ENCODE peak calls at places on chromosomes 7 and 10, in eight cellular contexts. D, S, R, B, X, J, P and Q are unnamed samples.

GRCh38 chr7:151633516-151633812 is 113.8 kb upstream of the RHEB start:
- DNase-seq in D (no peak), S (no peak), R (no peak), B (no peak), X (no peak), J (no peak), P (no peak), Q (no peak)

GRCh38 chr7:113232885-113233284 is 114.5 kb upstream of the SMIM30 start:
- DNase-seq in D (no peak), S (no peak), R (no peak), B (no peak), X (no peak), J (no peak), P (no peak), Q (no peak)

GRCh38 chr7:135192914-135193536 is 18.3 kb downstream of the WDR91 start:
- DNase-seq in D (no peak), S (no peak), R (no peak), B (no peak), X (no peak), J (no peak), P (no peak), Q (no peak)

GRCh38 chr7:154679689-154680088 is 323.2 kb downstream of the PAXIP1 start:
- DNase-seq in D (no peak), S (no peak), R (no peak), B (no peak), X (no peak), J (no peak), P (no peak), Q (no peak)

GRCh38 chr10:89458289-89458688 is 43.9 kb downstream of the IFIT5 start:
- DNase-seq in D (no peak), S (no peak), R (no peak), B (no peak), X (peak; percentile 90), J (no peak), P (no peak), Q (no peak)

GRCh38 chr10:78025685-78026364 is 3.5 kb downstream of the POLR3A start:
- DNase-seq in D (no peak), S (no peak), R (no peak), B (no peak), X (peak; percentile 72), J (no peak), P (no peak), Q (no peak)

GRCh38 chr7:123757095-123757494 is 8.3 kb upstream of the WASL start:
- DNase-seq in D (no peak), S (no peak), R (no peak), B (no peak), X (no peak), J (no peak), P (no peak), Q (no peak)

GRCh38 chr7:140923358-140924006 is 1.2 kb downstream of the BRAF start:
- DNase-seq in D (no peak), S (peak; percentile 15), R (no peak), B (no peak), X (peak; percentile 16), J (no peak), P (no peak), Q (no peak)

GRCh38 chr10:80949785-80950184 is 412.1 kb downstream of the SH2D4B start:
- DNase-seq in D (no peak), S (no peak), R (no peak), B (no peak), X (no peak), J (no peak), P (no peak), Q (no peak)

GRCh38 chr10:4733150-4733842 is 92.7 kb upstream of the AKR1E2 start:
- DNase-seq in D (peak; percentile 71), S (no peak), R (peak; percentile 48), B (no peak), X (no peak), J (no peak), P (no peak), Q (no peak)

GRCh38 chr10:96044686-96045085 is 1.3 kb downstream of the CCNJ start:
- DNase-seq in D (no peak), S (no peak), R (peak; percentile 5), B (no peak), X (peak; percentile 46), J (no peak), P (no peak), Q (no peak)

GRCh38 chr7:92226981-92227380 is 18.7 kb downstream of the KRIT1 start:
- DNase-seq in D (no peak), S (no peak), R (no peak), B (peak; percentile 18), X (no peak), J (no peak), P (no peak), Q (no peak)

GRCh38 chr7:142133740-142134148 is 22.2 kb downstream of the MGAM2 start:
- DNase-seq in D (no peak), S (no peak), R (no peak), B (no peak), X (no peak), J (no peak), P (no peak), Q (peak; percentile 29)

GRCh38 chr7:140924821-140925421 is at the start of gene BRAF:
- DNase-seq in D (peak; percentile 93), S (peak; percentile 93), R (peak; percentile 23), B (peak; percentile 71), X (peak; percentile 84), J (peak; percentile 91), P (peak; percentile 95), Q (peak; percentile 90)

GRCh38 chr7:140042386-140042670 is 20.4 kb downstream of the PARP12 start:
- DNase-seq in D (no peak), S (no peak), R (no peak), B (no peak), X (no peak), J (no peak), P (no peak), Q (no peak)

GRCh38 chr7:101023839-101024238 is 4.0 kb downstream of the MUC17 start:
- DNase-seq in D (no peak), S (no peak), R (no peak), B (no peak), X (no peak), J (no peak), P (no peak), Q (no peak)

GRCh38 chr7:108254259-108254658 is 124.1 kb upstream of the LAMB4 start:
- DNase-seq in D (no peak), S (no peak), R (no peak), B (no peak), X (peak; percentile 58), J (no peak), P (no peak), Q (no peak)

DNA sequence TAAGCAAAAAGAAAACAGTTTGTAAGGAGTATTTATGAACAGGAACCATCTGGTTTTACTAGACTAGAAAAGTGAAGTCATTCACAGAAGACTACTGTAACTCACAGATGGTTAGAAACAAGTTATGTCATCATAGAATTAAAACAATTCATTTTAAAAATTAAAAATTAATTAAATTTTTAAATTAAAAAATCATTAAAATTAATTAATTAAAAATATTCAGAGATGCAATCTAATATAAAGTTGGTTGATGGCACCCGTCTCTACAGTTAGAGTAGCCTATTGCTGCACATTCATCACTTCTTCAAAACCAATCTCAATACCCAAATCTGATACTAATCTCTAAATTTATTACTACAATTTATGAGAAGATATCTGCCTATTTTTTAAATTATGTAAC is 454.8 kb upstream of the NUPR2 start:
- DNase-seq in D (no peak), S (no peak), R (no peak), B (no peak), X (no peak), J (no peak), P (no peak), Q (no peak)
- H3K9me3 ChIP-seq in D (peaks cover 17% of the 10 kb centered on the region), S (peaks cover 14% of the 10 kb centered on the region), R (peaks cover 74% of the 10 kb centered on the region), B (peaks cover 38% of the 10 kb centered on the region), X (no peaks in the 10 kb centered on the region), J (peaks cover 5% of the 10 kb centered on the region), P (peaks cover 20% of the 10 kb centered on the region), Q (peaks cover 17% of the 10 kb centered on the region)

DNA sequence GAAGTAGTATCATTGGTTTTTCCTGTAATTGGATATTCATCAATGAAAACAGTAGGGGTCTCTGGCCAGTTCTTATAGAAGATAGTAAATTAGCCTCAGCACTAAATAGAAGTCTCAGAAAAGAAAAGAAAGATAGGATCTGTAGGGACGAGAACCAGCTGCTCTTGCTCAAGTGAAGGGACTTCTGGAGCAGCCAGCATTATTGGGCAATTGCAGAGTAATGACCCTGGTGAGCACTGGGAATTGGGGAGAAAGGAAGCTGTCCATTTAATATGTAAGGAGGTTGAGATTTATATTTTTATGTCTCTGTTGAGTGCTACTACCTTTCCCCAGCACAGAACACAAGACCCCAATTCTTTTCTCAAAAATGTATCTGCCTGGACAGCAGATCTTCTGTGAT is 61.2 kb upstream of the WNT16 start:
- DNase-seq in D (no peak), S (no peak), R (no peak), B (no peak), X (no peak), J (no peak), P (no peak), Q (no peak)
- H3K9me3 ChIP-seq in D (no peaks in the 10 kb centered on the region), S (no peaks in the 10 kb centered on the region), R (no peaks in the 10 kb centered on the region), B (no peaks in the 10 kb centered on the region), X (no peaks in the 10 kb centered on the region), J (no peaks in the 10 kb centered on the region), P (no peaks in the 10 kb centered on the region), Q (no peaks in the 10 kb centered on the region)

DNA sequence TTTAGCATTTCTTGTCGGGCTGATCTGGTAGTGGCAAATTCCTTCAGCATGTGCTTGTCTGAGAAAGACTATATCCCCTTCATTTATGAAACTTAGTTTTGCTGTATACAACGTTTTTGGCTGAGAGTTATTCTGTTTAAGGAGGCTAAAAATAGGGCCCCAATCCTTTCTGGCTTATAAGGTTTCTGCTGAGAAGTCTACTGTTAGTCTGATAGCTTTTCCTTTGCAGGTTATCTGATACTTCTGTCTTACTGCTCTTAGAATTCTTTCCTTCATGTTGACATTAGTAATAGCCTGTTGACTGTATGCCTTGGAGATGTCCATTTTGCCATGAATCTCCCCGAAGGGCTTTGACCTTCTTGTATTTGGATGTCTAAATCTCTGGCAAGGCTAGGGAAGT is 9.9 kb downstream of the CASP7 start:
- DNase-seq in D (no peak), S (no peak), R (no peak), B (no peak), X (no peak), J (no peak), P (no peak), Q (no peak)
- H3K9me3 ChIP-seq in D (peaks cover 27% of the 10 kb centered on the region), S (peaks cover 19% of the 10 kb centered on the region), R (peaks cover 25% of the 10 kb centered on the region), B (peaks cover 16% of the 10 kb centered on the region), X (no peaks in the 10 kb centered on the region), J (peaks cover 37% of the 10 kb centered on the region), P (peaks cover 14% of the 10 kb centered on the region), Q (peaks cover 44% of the 10 kb centered on the region)

GRCh38 chr7:64871761-64872160 is 31.3 kb upstream of the ZNF273 start:
- DNase-seq in D (no peak), S (no peak), R (no peak), B (no peak), X (no peak), J (no peak), P (no peak), Q (no peak)

GRCh38 chr7:64874114-64874513 is 29.0 kb upstream of the ZNF273 start:
- DNase-seq in D (no peak), S (no peak), R (no peak), B (no peak), X (peak; percentile 45), J (no peak), P (no peak), Q (no peak)

GRCh38 chr7:64873517-64873916 is 29.6 kb upstream of the ZNF273 start:
- DNase-seq in D (no peak), S (no peak), R (no peak), B (no peak), X (no peak), J (no peak), P (no peak), Q (no peak)

GRCh38 chr7:64872351-64872750 is 30.7 kb upstream of the ZNF273 start:
- DNase-seq in D (no peak), S (no peak), R (no peak), B (no peak), X (no peak), J (no peak), P (no peak), Q (no peak)

GRCh38 chr7:64872809-64873500 is 30.1 kb upstream of the ZNF273 start:
- DNase-seq in D (no peak), S (no peak), R (no peak), B (no peak), X (no peak), J (no peak), P (no peak), Q (no peak)
- H3K9me3 ChIP-seq in D (peaks cover 2% of the 10 kb centered on the region), S (peaks cover 22% of the 10 kb centered on the region), R (peaks cover 7% of the 10 kb centered on the region), B (peaks cover 71% of the 10 kb centered on the region), X (no peaks in the 10 kb centered on the region), J (no peaks in the 10 kb centered on the region), P (no peaks in the 10 kb centered on the region), Q (no peaks in the 10 kb centered on the region)